ENCODE peak calls at places on chromosomes 3 and 15, in ten cellular contexts. One of them, this sample, is unnamed.

GRCh38 chr15:62972814-62973213 is 69.7 kb upstream of the TPM1 start:
- DNase-seq in cardiac fibroblast: peak
- DNase-seq in Panc1: peak
- DNase-seq in GM23248: peak
- DNase-seq in H7: no peak
- DNase-seq in CD8-positive, alpha-beta T cell: no peak
- DNase-seq in body of pancreas: no peak
- DNase-seq in IMR-90: peak
- DNase-seq in fibroblast of pulmonary artery: peak
- DNase-seq in suprapubic skin: no peak
- DNase-seq in this sample: peak

GRCh38 chr3:174614046-174614445 is 245.1 kb upstream of the NAALADL2 start:
- DNase-seq in CD8-positive, alpha-beta T cell: no peak
- DNase-seq in fibroblast of pulmonary artery: peak
- DNase-seq in IMR-90: no peak
- DNase-seq in body of pancreas: no peak
- DNase-seq in cardiac fibroblast: peak
- DNase-seq in suprapubic skin: no peak
- DNase-seq in H7: no peak
- DNase-seq in Panc1: no peak
- DNase-seq in GM23248: no peak
- DNase-seq in this sample: no peak

GRCh38 chr3:20668411-20668810 is 482.4 kb upstream of the SGO1 start:
- DNase-seq in CD8-positive, alpha-beta T cell: no peak
- DNase-seq in body of pancreas: peak
- DNase-seq in Panc1: no peak
- DNase-seq in fibroblast of pulmonary artery: peak
- DNase-seq in GM23248: no peak
- DNase-seq in suprapubic skin: no peak
- DNase-seq in IMR-90: no peak
- DNase-seq in cardiac fibroblast: no peak
- DNase-seq in H7: peak
- DNase-seq in this sample: peak

GRCh38 chr3:179688847-179689246 is 36.0 kb downstream of the USP13 start:
- DNase-seq in IMR-90: peak
- DNase-seq in cardiac fibroblast: no peak
- DNase-seq in suprapubic skin: no peak
- DNase-seq in body of pancreas: no peak
- DNase-seq in H7: no peak
- DNase-seq in GM23248: peak
- DNase-seq in Panc1: no peak
- DNase-seq in fibroblast of pulmonary artery: no peak
- DNase-seq in CD8-positive, alpha-beta T cell: no peak
- DNase-seq in this sample: peak

GRCh38 chr15:71444032-71444810 is 328.9 kb downstream of the THSD4 start:
- DNase-seq in body of pancreas: no peak
- DNase-seq in H7: no peak
- DNase-seq in Panc1: no peak
- DNase-seq in cardiac fibroblast: no peak
- DNase-seq in CD8-positive, alpha-beta T cell: no peak
- DNase-seq in GM23248: no peak
- DNase-seq in suprapubic skin: no peak
- DNase-seq in fibroblast of pulmonary artery: no peak
- DNase-seq in IMR-90: no peak
- DNase-seq in this sample: no peak

GRCh38 chr3:40968666-40969065 is 230.6 kb upstream of the CTNNB1 start:
- DNase-seq in CD8-positive, alpha-beta T cell: no peak
- DNase-seq in IMR-90: no peak
- DNase-seq in fibroblast of pulmonary artery: no peak
- DNase-seq in H7: no peak
- DNase-seq in GM23248: no peak
- DNase-seq in Panc1: no peak
- DNase-seq in cardiac fibroblast: no peak
- DNase-seq in body of pancreas: no peak
- DNase-seq in suprapubic skin: no peak
- DNase-seq in this sample: no peak

GRCh38 chr15:63598467-63599400 is 1.5 kb downstream of the FBXL22 start:
- DNase-seq in H7: no peak
- DNase-seq in IMR-90: no peak
- DNase-seq in body of pancreas: peak
- DNase-seq in Panc1: no peak
- DNase-seq in cardiac fibroblast: no peak
- DNase-seq in CD8-positive, alpha-beta T cell: no peak
- DNase-seq in fibroblast of pulmonary artery: no peak
- DNase-seq in GM23248: peak
- DNase-seq in suprapubic skin: peak
- DNase-seq in this sample: no peak

GRCh38 chr15:66703540-66703941 is 1.5 kb downstream of the SMAD6 start:
- DNase-seq in GM23248: peak
- DNase-seq in cardiac fibroblast: peak
- DNase-seq in H7: no peak
- DNase-seq in Panc1: no peak
- DNase-seq in IMR-90: peak
- DNase-seq in CD8-positive, alpha-beta T cell: no peak
- DNase-seq in fibroblast of pulmonary artery: peak
- DNase-seq in body of pancreas: peak
- DNase-seq in suprapubic skin: no peak
- DNase-seq in this sample: peak

GRCh38 chr3:93973160-93974126 is at the start of gene PROS1:
- DNase-seq in fibroblast of pulmonary artery: peak
- DNase-seq in GM23248: peak
- DNase-seq in body of pancreas: peak
- DNase-seq in Panc1: peak
- DNase-seq in H7: peak
- DNase-seq in IMR-90: peak
- DNase-seq in suprapubic skin: peak
- DNase-seq in cardiac fibroblast: peak
- DNase-seq in CD8-positive, alpha-beta T cell: peak
- DNase-seq in this sample: peak

GRCh38 chr3:156431334-156432121 is 123.4 kb downstream of the SSR3 start:
- DNase-seq in suprapubic skin: no peak
- DNase-seq in H7: no peak
- DNase-seq in Panc1: no peak
- DNase-seq in IMR-90: no peak
- DNase-seq in cardiac fibroblast: no peak
- DNase-seq in fibroblast of pulmonary artery: no peak
- DNase-seq in CD8-positive, alpha-beta T cell: no peak
- DNase-seq in GM23248: no peak
- DNase-seq in body of pancreas: no peak
- DNase-seq in this sample: no peak

GRCh38 chr3:141094851-141095545 is 43.9 kb downstream of the SPSB4 start:
- DNase-seq in body of pancreas: peak
- DNase-seq in IMR-90: peak
- DNase-seq in H7: no peak
- DNase-seq in CD8-positive, alpha-beta T cell: no peak
- DNase-seq in GM23248: peak
- DNase-seq in Panc1: no peak
- DNase-seq in cardiac fibroblast: peak
- DNase-seq in fibroblast of pulmonary artery: peak
- DNase-seq in suprapubic skin: no peak
- DNase-seq in this sample: peak

GRCh38 chr3:16362781-16363180 is 97.8 kb downstream of the OXNAD1 start:
- DNase-seq in body of pancreas: no peak
- DNase-seq in H7: no peak
- DNase-seq in fibroblast of pulmonary artery: no peak
- DNase-seq in suprapubic skin: no peak
- DNase-seq in GM23248: peak
- DNase-seq in cardiac fibroblast: no peak
- DNase-seq in IMR-90: peak
- DNase-seq in Panc1: no peak
- DNase-seq in CD8-positive, alpha-beta T cell: no peak
- DNase-seq in this sample: no peak

GRCh38 chr15:52806284-52806655 is 16.1 kb upstream of the ONECUT1 start:
- DNase-seq in body of pancreas: no peak
- DNase-seq in GM23248: no peak
- DNase-seq in CD8-positive, alpha-beta T cell: no peak
- DNase-seq in fibroblast of pulmonary artery: no peak
- DNase-seq in Panc1: no peak
- DNase-seq in IMR-90: no peak
- DNase-seq in cardiac fibroblast: no peak
- DNase-seq in suprapubic skin: no peak
- DNase-seq in H7: no peak
- DNase-seq in this sample: no peak

GRCh38 chr15:81765816-81766215 is 280.0 kb downstream of the MEX3B start:
- DNase-seq in fibroblast of pulmonary artery: no peak
- DNase-seq in body of pancreas: no peak
- DNase-seq in suprapubic skin: no peak
- DNase-seq in H7: no peak
- DNase-seq in Panc1: no peak
- DNase-seq in CD8-positive, alpha-beta T cell: no peak
- DNase-seq in GM23248: no peak
- DNase-seq in cardiac fibroblast: no peak
- DNase-seq in IMR-90: no peak
- DNase-seq in this sample: no peak

GRCh38 chr15:48644827-48645557 is 517 bp downstream of the FBN1 start:
- DNase-seq in suprapubic skin: no peak
- DNase-seq in H7: peak
- DNase-seq in fibroblast of pulmonary artery: peak
- DNase-seq in body of pancreas: peak
- DNase-seq in Panc1: no peak
- DNase-seq in cardiac fibroblast: peak
- DNase-seq in CD8-positive, alpha-beta T cell: no peak
- DNase-seq in IMR-90: peak
- DNase-seq in GM23248: peak
- DNase-seq in this sample: peak

GRCh38 chr3:8990266-8991215 is 27.3 kb upstream of the RAD18 start:
- DNase-seq in H7: no peak
- DNase-seq in GM23248: no peak
- DNase-seq in Panc1: no peak
- DNase-seq in fibroblast of pulmonary artery: peak
- DNase-seq in IMR-90: peak
- DNase-seq in suprapubic skin: no peak
- DNase-seq in cardiac fibroblast: no peak
- DNase-seq in CD8-positive, alpha-beta T cell: no peak
- DNase-seq in body of pancreas: no peak
- DNase-seq in this sample: peak

GRCh38 chr3:47954562-47954961 is 61.7 kb downstream of the MAP4 start:
- DNase-seq in suprapubic skin: no peak
- DNase-seq in GM23248: no peak
- DNase-seq in body of pancreas: no peak
- DNase-seq in IMR-90: peak
- DNase-seq in Panc1: no peak
- DNase-seq in H7: no peak
- DNase-seq in fibroblast of pulmonary artery: peak
- DNase-seq in CD8-positive, alpha-beta T cell: no peak
- DNase-seq in cardiac fibroblast: no peak
- DNase-seq in this sample: no peak

DNA sequence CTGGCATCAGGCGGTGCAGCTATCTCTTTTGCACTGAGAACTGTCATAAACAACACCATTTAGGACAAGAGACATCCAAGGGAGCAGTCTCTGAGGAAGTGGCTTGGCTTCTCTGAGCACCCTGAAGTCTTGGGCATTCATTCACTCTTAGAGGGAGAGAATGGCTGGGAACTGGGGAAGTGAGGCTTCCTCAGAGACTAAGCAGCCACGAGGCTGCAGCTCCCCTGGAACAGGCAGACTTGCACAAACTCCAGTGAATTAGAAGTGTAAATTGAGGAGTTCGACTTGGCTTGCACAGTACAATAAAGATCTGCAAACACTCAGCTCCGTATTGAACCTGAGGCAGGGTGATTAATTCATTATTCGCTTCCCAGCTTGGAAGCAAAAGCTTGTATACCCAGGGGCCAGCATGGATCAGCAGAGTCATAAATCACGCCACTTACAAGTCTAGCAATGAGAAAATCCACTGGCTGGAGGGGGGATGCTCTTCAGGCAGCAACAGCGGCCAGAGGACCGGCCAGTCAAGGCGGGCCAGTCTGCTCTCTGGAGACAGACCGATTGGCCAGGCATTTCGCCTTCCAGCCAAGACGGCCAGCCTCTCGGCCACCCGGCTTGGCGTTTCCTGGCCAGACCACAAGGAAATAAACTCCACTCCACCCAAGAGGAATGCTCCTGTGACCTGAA is 118.8 kb upstream of the ADPGK start:
- DNase-seq in cardiac fibroblast: peak
- DNase-seq in IMR-90: peak
- DNase-seq in Panc1: no peak
- DNase-seq in fibroblast of pulmonary artery: peak
- DNase-seq in suprapubic skin: no peak
- DNase-seq in H7: no peak
- DNase-seq in CD8-positive, alpha-beta T cell: no peak
- DNase-seq in GM23248: peak
- DNase-seq in body of pancreas: peak
- DNase-seq in this sample: peak
- H3K4me3 ChIP-seq in cardiac fibroblast: no peak
- H3K4me3 ChIP-seq in IMR-90: no peak
- H3K4me3 ChIP-seq in Panc1: no peak
- H3K4me3 ChIP-seq in fibroblast of pulmonary artery: no peak
- H3K4me3 ChIP-seq in suprapubic skin: no peak
- H3K4me3 ChIP-seq in H7: no peak
- H3K4me3 ChIP-seq in CD8-positive, alpha-beta T cell: no peak
- H3K4me3 ChIP-seq in GM23248: peak
- H3K4me3 ChIP-seq in body of pancreas: no peak
- H3K4me3 ChIP-seq in this sample: no peak

GRCh38 chr15:95669146-95669922 is 661.2 kb upstream of the NR2F2 start:
- DNase-seq in suprapubic skin: no peak
- DNase-seq in IMR-90: no peak
- DNase-seq in cardiac fibroblast: peak
- DNase-seq in CD8-positive, alpha-beta T cell: no peak
- DNase-seq in Panc1: no peak
- DNase-seq in fibroblast of pulmonary artery: peak
- DNase-seq in GM23248: peak
- DNase-seq in H7: no peak
- DNase-seq in body of pancreas: no peak
- DNase-seq in this sample: no peak
- H3K4me3 ChIP-seq in suprapubic skin: no peak
- H3K4me3 ChIP-seq in IMR-90: no peak
- H3K4me3 ChIP-seq in cardiac fibroblast: peak
- H3K4me3 ChIP-seq in CD8-positive, alpha-beta T cell: no peak
- H3K4me3 ChIP-seq in Panc1: no peak
- H3K4me3 ChIP-seq in fibroblast of pulmonary artery: no peak
- H3K4me3 ChIP-seq in GM23248: peak
- H3K4me3 ChIP-seq in H7: no peak
- H3K4me3 ChIP-seq in body of pancreas: no peak
- H3K4me3 ChIP-seq in this sample: no peak

GRCh38 chr3:158731938-158732855 is at the start of gene RARRES1:
- DNase-seq in suprapubic skin: peak
- DNase-seq in Panc1: no peak
- DNase-seq in H7: peak
- DNase-seq in body of pancreas: peak
- DNase-seq in GM23248: peak
- DNase-seq in cardiac fibroblast: peak
- DNase-seq in CD8-positive, alpha-beta T cell: peak
- DNase-seq in IMR-90: peak
- DNase-seq in fibroblast of pulmonary artery: peak
- DNase-seq in this sample: peak
- H3K4me3 ChIP-seq in suprapubic skin: peak
- H3K4me3 ChIP-seq in Panc1: peak
- H3K4me3 ChIP-seq in H7: peak
- H3K4me3 ChIP-seq in body of pancreas: peak
- H3K4me3 ChIP-seq in GM23248: peak
- H3K4me3 ChIP-seq in cardiac fibroblast: peak
- H3K4me3 ChIP-seq in CD8-positive, alpha-beta T cell: peak
- H3K4me3 ChIP-seq in IMR-90: peak
- H3K4me3 ChIP-seq in fibroblast of pulmonary artery: peak
- H3K4me3 ChIP-seq in this sample: peak

DNA sequence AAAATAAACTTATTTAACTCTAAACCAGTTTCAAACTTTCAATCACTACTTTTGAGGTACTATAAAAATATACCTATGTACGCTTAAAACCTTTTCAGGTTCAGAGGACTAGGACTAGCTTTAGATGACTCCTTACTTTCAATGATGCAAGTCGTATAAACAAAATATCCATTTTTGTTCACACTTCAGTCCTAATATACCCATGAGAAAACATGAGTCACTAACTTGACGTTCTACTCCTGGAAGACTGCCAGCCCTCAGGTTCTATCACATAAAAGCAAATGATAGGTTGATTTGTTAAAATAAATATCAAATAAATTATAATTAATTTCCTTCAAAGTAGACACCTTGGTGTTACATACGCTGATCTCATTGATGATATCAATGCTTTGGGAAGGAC is 10.6 kb upstream of the P3H2 start:
- DNase-seq in body of pancreas: peak
- DNase-seq in Panc1: no peak
- DNase-seq in CD8-positive, alpha-beta T cell: no peak
- DNase-seq in H7: no peak
- DNase-seq in cardiac fibroblast: peak
- DNase-seq in suprapubic skin: no peak
- DNase-seq in GM23248: peak
- DNase-seq in fibroblast of pulmonary artery: peak
- DNase-seq in IMR-90: peak
- DNase-seq in this sample: peak
- H3K4me3 ChIP-seq in body of pancreas: no peak
- H3K4me3 ChIP-seq in Panc1: no peak
- H3K4me3 ChIP-seq in CD8-positive, alpha-beta T cell: no peak
- H3K4me3 ChIP-seq in H7: no peak
- H3K4me3 ChIP-seq in cardiac fibroblast: no peak
- H3K4me3 ChIP-seq in suprapubic skin: no peak
- H3K4me3 ChIP-seq in GM23248: no peak
- H3K4me3 ChIP-seq in fibroblast of pulmonary artery: no peak
- H3K4me3 ChIP-seq in IMR-90: no peak
- H3K4me3 ChIP-seq in this sample: no peak